ENCODE peak calls at places on chromosomes 3 and 15, in four cellular contexts. A, O, R and Y are unnamed samples.

GRCh38 chr15:82688691-82689090 is 21.0 kb downstream of the AP3B2 start:
- DNase-seq in A (no peak), O (no peak), R (no peak), Y (no peak)

GRCh38 chr3:113771993-113772392 is 25.2 kb downstream of the ATP6V1A start:
- DNase-seq in A (no peak), O (peak), R (no peak), Y (no peak)

GRCh38 chr3:72247126-72247525 is 462.2 kb upstream of the PROK2 start:
- DNase-seq in A (no peak), O (no peak), R (no peak), Y (no peak)

GRCh38 chr3:170585008-170585936 is 603 bp downstream of the SLC7A14 start:
- DNase-seq in A (no peak), O (no peak), R (no peak), Y (peak)

GRCh38 chr3:11924518-11924917 is 77.8 kb upstream of the TAMM41 start:
- DNase-seq in A (no peak), O (no peak), R (no peak), Y (no peak)

GRCh38 chr3:23800731-23801130 is 5.0 kb upstream of the UBE2E1 start:
- DNase-seq in A (no peak), O (no peak), R (no peak), Y (no peak)

GRCh38 chr3:100269410-100270217 is 8.8 kb downstream of the TBC1D23 start:
- DNase-seq in A (no peak), O (no peak), R (no peak), Y (no peak)

GRCh38 chr15:50797926-50798325 is 32.4 kb upstream of the SPPL2A start:
- DNase-seq in A (no peak), O (no peak), R (no peak), Y (no peak)

GRCh38 chr3:106006001-106006400 is 137.2 kb upstream of the CBLB start:
- DNase-seq in A (no peak), O (no peak), R (no peak), Y (no peak)

GRCh38 chr3:157865449-157865862 is 240.8 kb downstream of the SHOX2 start:
- DNase-seq in A (peak), O (peak), R (peak), Y (peak)

GRCh38 chr3:197372076-197372661 is 73.8 kb upstream of the DLG1 start:
- DNase-seq in A (no peak), O (peak), R (no peak), Y (no peak)

GRCh38 chr15:48966595-48967301 is 3.0 kb upstream of the SHC4 start:
- DNase-seq in A (peak), O (no peak), R (no peak), Y (no peak)

GRCh38 chr15:48964898-48965297 is 1.2 kb upstream of the SHC4 start:
- DNase-seq in A (no peak), O (no peak), R (no peak), Y (no peak)

GRCh38 chr15:48963524-48964113 is at the start of gene SHC4:
- DNase-seq in A (no peak), O (peak), R (peak), Y (peak)

GRCh38 chr15:48965972-48966371 is 2.3 kb upstream of the SHC4 start:
- DNase-seq in A (peak), O (no peak), R (peak), Y (no peak)

GRCh38 chr15:48962662-48963523 is 826 bp downstream of the SHC4 start:
- DNase-seq in A (no peak), O (no peak), R (no peak), Y (peak)
- TF ChIP-seq ETV6 in A (no peak), O (no peak), R (no peak), Y (no peak)

GRCh38 chr3:127572186-127572585 is 18.3 kb downstream of the TPRA1 start:
- DNase-seq in A (no peak), O (no peak), R (no peak), Y (no peak)
- TF ChIP-seq TCF7 in A (no peak), O (no peak), R (no peak), Y (no peak)

GRCh38 chr3:37993067-37993809 is 2.7 kb downstream of the VILL start:
- DNase-seq in A (no peak), O (no peak), R (no peak), Y (peak)

GRCh38 chr3:37993811-37994638 is 3.4 kb downstream of the VILL start:
- DNase-seq in A (no peak), O (no peak), R (peak), Y (peak)

GRCh38 chr3:37991823-37992222 is 1.2 kb downstream of the VILL start:
- DNase-seq in A (no peak), O (no peak), R (no peak), Y (no peak)

GRCh38 chr3:37991109-37991508 is 523 bp downstream of the VILL start:
- DNase-seq in A (no peak), O (no peak), R (no peak), Y (no peak)

GRCh38 chr3:37992271-37993066 is 1.9 kb downstream of the VILL start:
- DNase-seq in A (no peak), O (peak), R (no peak), Y (no peak)
- TF ChIP-seq ETV6 in A (no peak), O (no peak), R (no peak), Y (no peak)

GRCh38 chr3:179608931-179609720 is 4.5 kb downstream of the NDUFB5 start:
- DNase-seq in A (peak), O (no peak), R (no peak), Y (no peak)
- TF ChIP-seq TCF7 in A (no peak), O (no peak), R (no peak), Y (no peak)

GRCh38 chr3:184537885-184538599 is 23.5 kb upstream of the EPHB3 start:
- DNase-seq in A (no peak), O (no peak), R (no peak), Y (no peak)

GRCh38 chr3:184538600-184539431 is 22.8 kb upstream of the EPHB3 start:
- DNase-seq in A (no peak), O (no peak), R (no peak), Y (no peak)

GRCh38 chr3:184541886-184542562 is 19.6 kb upstream of the EPHB3 start:
- DNase-seq in A (no peak), O (no peak), R (no peak), Y (no peak)

GRCh38 chr3:184540777-184541681 is 20.6 kb upstream of the EPHB3 start:
- DNase-seq in A (no peak), O (peak), R (peak), Y (peak)

GRCh38 chr3:184539801-184540440 is 21.7 kb upstream of the EPHB3 start:
- DNase-seq in A (no peak), O (no peak), R (no peak), Y (peak)
- TF ChIP-seq ETV6 in A (no peak), O (no peak), R (no peak), Y (no peak)

GRCh38 chr3:37904614-37905047 is 43.0 kb downstream of the CTDSPL start:
- DNase-seq in A (no peak), O (no peak), R (no peak), Y (no peak)
- TF ChIP-seq TCF7 in A (no peak), O (no peak), R (no peak), Y (no peak)

DNA sequence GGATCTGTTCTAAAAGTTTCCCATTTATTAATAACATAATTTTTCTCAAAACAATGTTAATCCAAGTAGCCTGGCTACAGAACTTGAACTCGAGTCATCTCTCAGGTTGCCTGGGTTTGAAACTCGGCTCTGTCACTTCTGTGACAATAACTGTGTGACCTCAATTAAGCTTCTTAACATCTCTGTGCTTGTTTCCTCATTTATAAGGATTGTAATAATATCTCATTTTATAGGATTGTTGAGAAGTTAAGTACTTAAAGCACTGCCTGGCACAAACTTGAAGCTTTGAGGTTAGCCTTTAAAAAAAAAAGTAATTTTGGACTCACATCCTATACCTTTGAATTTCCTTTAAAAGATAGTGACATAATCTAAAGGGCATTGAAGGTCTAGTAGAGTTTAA is 3.4 kb downstream of the RAB5A start:
- DNase-seq in A (no peak), O (no peak), R (no peak), Y (no peak)
- TF ChIP-seq ETV6 in A (no peak), O (no peak), R (no peak), Y (no peak)

DNA sequence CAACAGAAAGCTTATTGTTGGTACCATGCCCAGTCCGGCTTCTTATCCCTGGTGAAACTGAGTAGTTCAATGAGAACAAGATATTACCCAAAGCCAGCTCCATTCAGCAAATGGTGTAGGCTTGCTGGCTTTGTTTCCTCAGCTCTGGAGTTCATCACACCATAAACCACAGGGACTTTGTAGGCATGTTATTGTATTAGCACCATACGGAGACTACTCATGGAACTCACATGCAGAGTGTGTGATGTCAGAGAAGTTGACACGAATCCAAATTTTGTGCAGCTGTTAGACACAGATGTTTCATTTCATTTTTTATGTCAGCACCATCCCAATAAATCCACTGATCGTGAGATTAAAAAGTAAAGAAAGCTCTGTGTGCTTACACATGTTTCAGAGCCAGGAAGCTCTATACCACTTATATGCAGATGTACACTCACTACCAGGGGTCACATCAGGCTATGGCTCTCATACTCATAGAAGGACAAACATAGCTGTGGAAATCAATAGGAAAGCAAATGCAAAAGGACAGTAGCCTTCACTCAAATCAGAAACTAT is 63.4 kb upstream of the LEKR1 start:
- DNase-seq in A (no peak), O (no peak), R (no peak), Y (no peak)
- TF ChIP-seq TCF7 in A (no peak), O (no peak), R (no peak), Y (no peak)

DNA sequence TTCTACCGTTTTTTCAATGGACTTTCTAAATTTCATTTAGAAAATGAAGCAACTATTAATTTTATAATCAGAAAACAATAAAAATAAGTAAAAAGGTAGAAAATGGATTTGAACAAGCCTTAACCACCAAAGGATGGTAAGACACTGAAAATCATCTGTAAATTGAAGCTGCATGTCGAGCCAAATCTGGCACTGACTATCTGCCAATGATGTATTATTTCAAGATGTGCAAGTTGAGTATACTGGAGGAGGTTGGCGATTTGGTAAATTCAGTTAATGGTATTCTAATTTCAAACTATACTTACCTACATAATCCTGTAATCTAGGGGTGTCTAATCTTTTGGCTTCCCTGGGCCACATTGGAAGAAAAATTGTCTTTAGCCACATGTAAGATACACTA is 93.5 kb downstream of the FMN1 start:
- DNase-seq in A (no peak), O (no peak), R (no peak), Y (no peak)
- TF ChIP-seq ETV6 in A (no peak), O (no peak), R (no peak), Y (no peak)

GRCh38 chr3:183151716-183152385 is 10.7 kb downstream of the LAMP3 start:
- DNase-seq in A (no peak), O (no peak), R (no peak), Y (no peak)
- TF ChIP-seq TCF7 in A (no peak), O (no peak), R (no peak), Y (no peak)